ENCODE peak calls at places on chromosomes 16 and 17, in five cellular contexts. D is PC-3, B is cardiac fibroblast, W is astrocyte of the spinal cord, K is AG04449. L is an unnamed sample.

GRCh38 chr17:1367351-1367745 is 32.7 kb downstream of the YWHAE start:
- DNase-seq in D (no peak), B (no peak), W (peak), K (no peak), L (no peak)

GRCh38 chr16:53090591-53091507 is 36.1 kb downstream of the CHD9 start:
- DNase-seq in D (no peak), B (peak), W (peak), K (peak), L (peak)

GRCh38 chr17:77449908-77450741 is 309.4 kb downstream of the SEC14L1 start:
- DNase-seq in D (peak), B (peak), W (peak), K (no peak), L (no peak)

GRCh38 chr16:21982108-21982507 is 18.8 kb downstream of the PDZD9 start:
- DNase-seq in D (no peak), B (no peak), W (no peak), K (no peak), L (no peak)

GRCh38 chr17:42285346-42286050 is 2.8 kb upstream of the STAT5A start:
- DNase-seq in D (no peak), B (no peak), W (no peak), K (no peak), L (no peak)

GRCh38 chr16:69319826-69320730 is 8.9 kb downstream of the VPS4A start:
- DNase-seq in D (no peak), B (no peak), W (no peak), K (no peak), L (no peak)

GRCh38 chr16:15502041-15502725 is 67.8 kb downstream of the BMERB1 start:
- DNase-seq in D (peak), B (peak), W (peak), K (peak), L (peak)

GRCh38 chr16:57091990-57092785 is at the start of gene CPNE2:
- DNase-seq in D (peak), B (peak), W (peak), K (no peak), L (no peak)

GRCh38 chr16:26762596-26762995 is 304.1 kb upstream of the C16orf82 start:
- DNase-seq in D (no peak), B (no peak), W (no peak), K (no peak), L (no peak)

GRCh38 chr16:10509534-10510025 is 70.8 kb downstream of the EMP2 start:
- DNase-seq in D (peak), B (peak), W (peak), K (peak), L (peak)

GRCh38 chr16:3610698-3611144 is 685 bp downstream of the SLX4 start:
- DNase-seq in D (no peak), B (peak), W (peak), K (no peak), L (no peak)

GRCh38 chr17:44008205-44008909 is 3.9 kb downstream of the NAGS start:
- DNase-seq in D (no peak), B (no peak), W (no peak), K (no peak), L (no peak)

GRCh38 chr17:56119191-56119590 is 34.1 kb upstream of the ANKFN1 start:
- DNase-seq in D (no peak), B (no peak), W (no peak), K (no peak), L (no peak)

GRCh38 chr17:15920758-15921239 is 24.1 kb upstream of the ADORA2B start:
- DNase-seq in D (peak), B (peak), W (peak), K (peak), L (peak)

GRCh38 chr17:8887834-8888703 is 20.6 kb upstream of the PIK3R6 start:
- DNase-seq in D (peak), B (peak), W (peak), K (no peak), L (no peak)

GRCh38 chr17:16477255-16477654 is 14.7 kb downstream of the LRRC75A start:
- DNase-seq in D (peak), B (peak), W (peak), K (peak), L (peak)

GRCh38 chr16:3511286-3512180 is 10.7 kb downstream of the CLUAP1 start:
- DNase-seq in D (no peak), B (no peak), W (no peak), K (no peak), L (no peak)

GRCh38 chr17:44875761-44876160 is 23.5 kb downstream of the EFTUD2 start:
- DNase-seq in D (no peak), B (no peak), W (no peak), K (no peak), L (no peak)

GRCh38 chr17:57016066-57016763 is 38.3 kb downstream of the SCPEP1 start:
- DNase-seq in D (no peak), B (no peak), W (no peak), K (no peak), L (no peak)

GRCh38 chr17:31388770-31389672 is 2.5 kb upstream of the RAB11FIP4 start:
- DNase-seq in D (peak), B (no peak), W (no peak), K (no peak), L (no peak)

GRCh38 chr17:62670202-62670821 is 42.8 kb downstream of the MRC2 start:
- DNase-seq in D (no peak), B (no peak), W (no peak), K (no peak), L (no peak)

GRCh38 chr17:73338050-73338491 is 26.3 kb upstream of the CDC42EP4 start:
- DNase-seq in D (no peak), B (peak), W (peak), K (no peak), L (no peak)

GRCh38 chr17:69434164-69434579 is 19.7 kb downstream of the MAP2K6 start:
- DNase-seq in D (peak), B (peak), W (peak), K (no peak), L (no peak)

GRCh38 chr17:9240659-9241370 is 219.5 kb downstream of the NTN1 start:
- DNase-seq in D (no peak), B (peak), W (peak), K (no peak), L (no peak)

GRCh38 chr16:35565626-35566025 is 2106.2 kb downstream of the TP53TG3F start:
- DNase-seq in D (no peak), B (no peak), W (no peak), K (no peak), L (no peak)

GRCh38 chr17:65662166-65662565 is 100.7 kb upstream of the AXIN2 start:
- DNase-seq in D (no peak), B (peak), W (no peak), K (peak), L (peak)

GRCh38 chr16:7390974-7391373 is 58.3 kb downstream of the RBFOX1 start:
- DNase-seq in D (no peak), B (no peak), W (no peak), K (no peak), L (no peak)

GRCh38 chr16:85524365-85524629 is 88.8 kb upstream of the GSE1 start:
- DNase-seq in D (no peak), B (no peak), W (no peak), K (no peak), L (no peak)

GRCh38 chr16:89653656-89654295 is 3.7 kb downstream of the CHMP1A start:
- DNase-seq in D (no peak), B (no peak), W (no peak), K (no peak), L (no peak)

GRCh38 chr16:14564323-14564722 is 65.7 kb downstream of the PARN start:
- DNase-seq in D (peak), B (no peak), W (no peak), K (no peak), L (no peak)

GRCh38 chr16:88651276-88651988 is 579 bp upstream of the CYBA start:
- DNase-seq in D (no peak), B (peak), W (no peak), K (no peak), L (no peak)

GRCh38 chr16:56824335-56824734 is 40.7 kb upstream of the SLC12A3 start:
- DNase-seq in D (no peak), B (peak), W (peak), K (no peak), L (no peak)

GRCh38 chr16:1309888-1310831 is 724 bp downstream of the UBE2I start:
- DNase-seq in D (no peak), B (peak), W (peak), K (no peak), L (no peak)

DNA sequence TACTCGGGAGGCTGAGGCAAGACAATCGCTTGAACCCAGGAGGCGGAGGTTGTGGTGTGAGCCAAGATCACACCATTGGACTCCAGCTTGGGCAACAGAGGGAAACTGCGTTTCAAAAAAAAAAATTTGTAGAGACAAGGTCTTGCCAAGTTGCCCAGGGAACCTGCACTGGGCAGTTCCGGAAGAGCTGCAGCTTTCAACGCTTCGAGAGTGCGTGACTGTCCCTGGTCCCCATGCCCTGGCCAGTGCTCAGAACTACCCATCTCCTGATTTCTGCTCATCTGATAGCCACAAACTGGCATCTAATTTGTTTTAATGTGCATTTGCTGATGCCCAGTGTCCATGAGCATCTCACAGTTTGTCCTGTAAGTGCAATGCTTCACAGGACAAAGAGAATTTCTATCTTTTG is 4.0 kb downstream of the ACTG1 start:
- DNase-seq in D (peak), B (peak), W (peak), K (no peak), L (no peak)
- H3K4me3 ChIP-seq in D (peak), B (peak), W (peak), K (peak), L (peak)

GRCh38 chr17:33145941-33146340 is 147.2 kb downstream of the ASIC2 start:
- DNase-seq in D (no peak), B (no peak), W (no peak), K (no peak), L (no peak)
- TF ChIP-seq CTCF in D (no peak), B (no peak), W (no peak), K (no peak), L (no peak)

GRCh38 chr17:58414596-58414997 is 2.7 kb downstream of the RNF43 start:
- DNase-seq in D (peak), B (no peak), W (no peak), K (no peak), L (no peak)

GRCh38 chr17:58417300-58418092 is at the start of gene RNF43:
- DNase-seq in D (peak), B (peak), W (peak), K (peak), L (peak)

GRCh38 chr17:58415371-58416055 is 1.8 kb downstream of the RNF43 start:
- DNase-seq in D (peak), B (no peak), W (no peak), K (no peak), L (no peak)

GRCh38 chr17:58416937-58417299 is 416 bp downstream of the RNF43 start:
- DNase-seq in D (no peak), B (no peak), W (no peak), K (no peak), L (no peak)

DNA sequence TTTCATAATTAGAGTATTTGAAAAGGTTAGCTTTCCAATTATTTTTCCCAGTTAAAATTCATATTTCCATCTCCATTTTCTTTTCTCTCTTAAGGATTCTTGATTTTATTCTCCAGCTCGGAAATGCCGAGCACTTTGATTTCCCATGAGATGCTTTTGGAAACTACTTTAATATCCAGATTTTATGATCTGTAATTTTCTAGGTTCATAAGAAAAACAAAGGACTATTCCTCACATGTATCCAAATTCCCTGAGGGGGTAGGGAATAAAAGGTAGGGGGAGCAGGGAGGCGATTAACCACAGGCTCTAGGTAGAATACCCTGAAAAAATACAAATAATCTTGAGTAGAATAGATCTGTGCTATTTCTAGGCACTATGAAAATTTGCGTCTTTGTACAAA is 938 bp downstream of the RNF43 start:
- DNase-seq in D (no peak), B (no peak), W (no peak), K (no peak), L (no peak)
- H3K4me3 ChIP-seq in D (peak), B (no peak), W (no peak), K (no peak), L (no peak)

DNA sequence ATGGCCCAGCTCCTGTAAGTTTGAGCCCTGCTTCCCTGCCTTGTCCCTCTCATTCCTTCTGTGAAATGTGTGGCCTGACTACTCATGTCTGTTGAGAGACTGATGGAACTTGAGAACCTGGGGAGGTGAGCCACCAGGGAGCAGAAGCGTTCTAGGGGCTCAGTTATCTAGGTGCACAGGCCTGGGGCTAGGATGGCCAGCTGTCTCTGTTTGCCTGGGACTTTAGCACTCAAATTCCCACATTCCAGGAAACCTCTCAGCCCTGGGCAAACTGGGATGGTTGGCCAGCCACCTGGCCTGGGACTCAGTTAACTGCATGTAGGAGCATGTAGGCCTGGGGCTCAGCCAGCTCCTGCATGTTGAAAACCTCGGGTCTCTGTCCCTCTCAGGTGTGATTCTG is 9.3 kb upstream of the EPN3 start:
- DNase-seq in D (no peak), B (no peak), W (no peak), K (no peak), L (no peak)
- TF ChIP-seq CTCF in D (no peak), B (no peak), W (no peak), K (no peak), L (no peak)

GRCh38 chr17:49363251-49363650 is 1.2 kb upstream of the ZNF652 start:
- DNase-seq in D (no peak), B (no peak), W (no peak), K (no peak), L (no peak)
- H3K4me3 ChIP-seq in D (peak), B (no peak), W (no peak), K (no peak), L (no peak)

GRCh38 chr17:48738803-48739526 is 10.4 kb upstream of the HOXB13 start:
- DNase-seq in D (peak), B (no peak), W (no peak), K (no peak), L (no peak)

GRCh38 chr17:48735057-48735341 is 6.4 kb upstream of the HOXB13 start:
- DNase-seq in D (peak), B (no peak), W (no peak), K (no peak), L (no peak)

GRCh38 chr17:48738424-48738802 is 9.9 kb upstream of the HOXB13 start:
- DNase-seq in D (no peak), B (no peak), W (no peak), K (no peak), L (no peak)

GRCh38 chr17:48734328-48735056 is 5.9 kb upstream of the HOXB13 start:
- DNase-seq in D (peak), B (no peak), W (no peak), K (no peak), L (no peak)

GRCh38 chr17:48737330-48738043 is 8.9 kb upstream of the HOXB13 start:
- DNase-seq in D (peak), B (no peak), W (no peak), K (no peak), L (no peak)
- TF ChIP-seq CTCF in D (no peak), B (no peak), W (no peak), K (no peak), L (no peak)

DNA sequence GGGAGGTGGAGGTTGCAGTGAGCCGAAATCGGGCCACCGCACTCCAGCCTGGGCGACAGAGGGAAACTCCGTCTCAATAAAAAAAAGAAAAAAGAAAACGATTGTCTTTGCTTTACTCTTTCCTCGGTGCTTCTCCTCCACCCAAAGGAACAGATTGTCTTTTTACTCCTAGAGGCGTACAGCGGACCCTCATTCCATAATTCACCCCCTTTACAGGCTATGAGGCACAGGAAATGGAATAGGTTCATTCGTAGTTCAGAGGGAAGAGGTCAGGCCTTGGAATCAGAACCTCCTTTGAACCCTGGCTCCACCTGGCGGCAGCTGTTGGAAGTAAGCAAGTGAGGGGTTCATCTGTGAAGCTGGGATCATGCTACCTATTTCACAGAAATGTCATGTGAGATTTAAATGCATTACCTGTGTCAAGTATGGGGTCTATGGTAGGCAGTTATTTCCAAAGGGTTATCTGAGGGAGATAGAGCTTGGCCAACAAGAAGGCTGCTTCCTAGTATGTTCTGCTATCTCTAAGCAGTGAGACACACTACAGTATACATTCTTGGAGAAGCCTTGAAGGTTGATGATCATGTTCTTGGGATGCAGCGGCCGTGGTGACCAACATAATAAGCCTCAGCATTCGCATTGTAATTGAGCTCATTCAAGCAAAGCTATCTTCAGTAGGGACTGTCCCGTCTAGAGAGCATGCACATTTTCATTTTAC is 18.6 kb upstream of the ZNF689 start:
- DNase-seq in D (peak), B (peak), W (peak), K (no peak), L (no peak)
- H3K4me3 ChIP-seq in D (no peak), B (no peak), W (no peak), K (no peak), L (no peak)

DNA sequence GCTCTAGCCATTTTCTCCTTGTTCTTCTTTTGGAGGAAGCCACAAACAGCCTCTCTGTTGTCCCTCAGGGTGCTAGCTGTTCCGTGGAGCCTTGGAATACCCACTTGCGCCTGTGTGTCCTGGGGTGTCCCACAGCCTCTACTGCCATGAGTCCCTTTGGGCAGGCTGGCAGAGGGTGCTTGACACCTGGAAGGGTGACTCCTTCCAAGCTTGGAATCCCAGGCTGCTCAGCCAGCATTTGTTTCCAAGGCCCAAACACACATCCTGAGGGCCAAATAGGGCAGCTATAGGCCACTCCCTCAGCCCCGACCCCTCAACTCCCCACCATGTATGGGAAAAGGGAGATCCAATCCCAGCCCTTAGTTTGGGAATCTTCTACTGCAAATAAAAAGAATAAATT is 14.9 kb downstream of the ZNHIT3 start:
- DNase-seq in D (no peak), B (no peak), W (no peak), K (no peak), L (no peak)
- TF ChIP-seq CTCF in D (no peak), B (no peak), W (no peak), K (no peak), L (no peak)

DNA sequence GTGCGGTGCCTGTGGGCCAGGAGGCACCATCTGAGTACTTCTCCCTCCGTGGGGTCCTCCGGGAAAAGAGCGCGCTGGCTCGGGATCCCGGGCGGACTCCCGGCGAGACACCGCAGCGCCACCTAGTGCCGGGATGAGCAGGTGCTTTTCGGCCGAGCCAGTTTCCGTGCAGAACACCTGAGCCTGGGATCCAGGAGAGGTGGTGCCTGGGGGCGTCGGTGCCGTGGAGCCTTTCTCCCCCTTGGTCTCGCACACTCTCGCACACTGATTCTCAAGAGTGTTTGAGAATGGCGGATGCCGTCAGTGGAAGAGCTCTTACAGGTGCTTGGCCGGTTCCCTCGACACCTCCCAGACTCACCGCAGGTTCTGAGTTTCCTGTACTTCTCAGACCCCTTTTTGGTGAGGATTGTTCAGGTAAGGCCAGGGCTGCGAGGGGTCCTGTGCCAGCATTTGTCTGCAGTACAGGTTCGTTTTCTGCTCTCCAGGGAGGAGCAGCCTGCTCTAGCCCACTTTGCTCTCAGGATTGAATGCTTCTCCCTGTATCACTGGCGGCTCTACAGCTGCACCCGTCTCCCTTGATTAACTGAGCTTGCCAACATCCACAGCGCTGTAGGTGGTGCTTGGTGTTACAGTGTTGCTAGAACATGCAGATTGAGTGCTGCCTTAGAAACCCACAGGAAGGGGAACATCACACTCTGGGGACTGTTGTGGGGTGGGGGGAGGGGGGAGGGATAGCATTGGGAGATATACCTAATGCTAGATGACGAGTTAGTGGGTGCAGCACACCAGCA is 23.4 kb downstream of the TBCD start:
- DNase-seq in D (peak), B (peak), W (peak), K (no peak), L (no peak)
- H3K4me3 ChIP-seq in D (peak), B (no peak), W (no peak), K (no peak), L (peak)

L was measured in AG09309.